ENCODE peak calls at places on chromosomes 1 and 21, in nine cellular contexts. H, N, T, C, S, Q, J, D and L are unnamed samples.

GRCh38 chr1:95731466-95731865 is 497.5 kb downstream of the RWDD3 start:
- DNase-seq in H (no peak), N (no peak), T (no peak), C (no peak), S (no peak), Q (no peak), J (no peak), D (no peak), L (no peak)

GRCh38 chr1:100502052-100502792 is 35.7 kb upstream of the GPR88 start:
- DNase-seq in H (no peak), N (no peak), T (no peak), C (no peak), S (no peak), Q (no peak), J (no peak), D (peak), L (no peak)

GRCh38 chr1:85363526-85363925 is 87.1 kb upstream of the BCL10 start:
- DNase-seq in H (no peak), N (no peak), T (no peak), C (no peak), S (no peak), Q (no peak), J (no peak), D (no peak), L (no peak)

GRCh38 chr1:110555807-110556470 is 37.0 kb upstream of the KCNA10 start:
- DNase-seq in H (no peak), N (peak), T (no peak), C (no peak), S (peak), Q (peak), J (no peak), D (no peak), L (peak)

GRCh38 chr1:89945852-89946476 is 48.9 kb upstream of the ZNF326 start:
- DNase-seq in H (no peak), N (no peak), T (no peak), C (no peak), S (no peak), Q (no peak), J (no peak), D (no peak), L (no peak)

GRCh38 chr1:18203645-18204044 is 96.0 kb downstream of the IGSF21 start:
- DNase-seq in H (no peak), N (no peak), T (no peak), C (no peak), S (no peak), Q (no peak), J (no peak), D (no peak), L (no peak)

GRCh38 chr1:1460540-1461130 is 10.9 kb upstream of the ATAD3B start:
- DNase-seq in H (no peak), N (no peak), T (no peak), C (no peak), S (no peak), Q (no peak), J (no peak), D (no peak), L (no peak)

GRCh38 chr1:213166868-213167267 is 115.8 kb downstream of the RPS6KC1 start:
- DNase-seq in H (no peak), N (no peak), T (no peak), C (no peak), S (no peak), Q (no peak), J (no peak), D (no peak), L (no peak)

GRCh38 chr1:205791568-205792180 is 16.4 kb upstream of the RAB29 start:
- DNase-seq in H (peak), N (peak), T (no peak), C (peak), S (peak), Q (peak), J (peak), D (peak), L (peak)

GRCh38 chr1:46718340-46718726 is 581 bp downstream of the EFCAB14 start:
- DNase-seq in H (no peak), N (no peak), T (no peak), C (no peak), S (no peak), Q (no peak), J (no peak), D (no peak), L (no peak)

GRCh38 chr1:161180643-161181042 is 3.3 kb upstream of the B4GALT3 start:
- DNase-seq in H (peak), N (no peak), T (no peak), C (no peak), S (no peak), Q (no peak), J (no peak), D (peak), L (no peak)

DNA sequence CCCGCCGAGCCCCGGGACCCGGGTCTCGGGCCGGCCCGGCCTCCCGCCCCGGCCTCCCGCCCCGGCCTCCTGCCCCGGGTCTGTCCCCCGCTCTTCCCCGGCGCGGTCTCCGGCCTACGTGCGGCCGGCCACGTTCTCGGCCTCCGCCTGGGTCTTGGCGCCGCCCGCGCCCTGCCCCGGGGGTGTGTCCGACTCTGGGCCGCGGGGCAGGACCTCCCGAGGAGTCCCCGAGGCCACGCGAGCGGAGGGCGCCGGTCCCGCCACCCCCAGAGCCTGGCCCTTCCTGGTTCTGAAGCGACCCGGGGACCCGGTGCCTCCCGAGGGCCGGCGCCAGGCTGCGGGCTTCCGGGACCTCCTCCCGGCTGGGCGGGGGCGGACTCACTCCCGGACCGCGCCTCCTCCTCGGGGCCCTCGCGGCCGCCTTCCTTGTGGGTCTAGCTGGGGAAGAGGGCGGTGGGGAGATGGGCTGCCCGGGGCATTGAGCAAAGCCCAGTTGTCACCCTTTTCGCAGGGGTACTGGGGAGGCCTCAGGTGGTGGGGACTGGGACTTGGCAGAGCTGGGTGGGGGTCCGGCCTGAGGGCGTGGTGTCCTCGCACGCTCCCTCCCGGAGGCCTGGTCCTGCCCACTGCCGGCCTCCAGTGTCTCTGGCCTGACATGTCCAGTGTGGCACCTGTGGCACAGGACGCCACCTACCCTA is 558 bp downstream of the PFKL start:
- DNase-seq in H (peak), N (no peak), T (peak), C (peak), S (peak), Q (peak), J (peak), D (peak), L (peak)
- TF ChIP-seq POLR2A in H (no peak), N (peak), T (no peak), C (peak), S (peak), Q (no peak), J (no peak), D (no peak), L (no peak)

GRCh38 chr1:98387701-98388100 is 273.8 kb upstream of the SNX7 start:
- DNase-seq in H (no peak), N (no peak), T (no peak), C (no peak), S (no peak), Q (no peak), J (no peak), D (no peak), L (no peak)
- H3K4me3 ChIP-seq in H (no peak), N (no peak), T (no peak), C (no peak), S (no peak), Q (no peak), J (no peak), D (no peak), L (no peak)

GRCh38 chr1:58573705-58574591 is 3.1 kb downstream of the TACSTD2 start:
- DNase-seq in H (no peak), N (no peak), T (no peak), C (no peak), S (no peak), Q (no peak), J (peak), D (no peak), L (no peak)
- TF ChIP-seq POLR2A in H (no peak), N (no peak), T (no peak), C (no peak), S (no peak), Q (no peak), J (no peak), D (no peak), L (no peak)

GRCh38 chr1:243349128-243349527 is 93.3 kb downstream of the SDCCAG8 start:
- DNase-seq in H (no peak), N (no peak), T (no peak), C (no peak), S (no peak), Q (no peak), J (no peak), D (no peak), L (no peak)
- H3K4me3 ChIP-seq in H (no peak), N (no peak), T (no peak), C (no peak), S (no peak), Q (no peak), J (no peak), D (no peak), L (no peak)

DNA sequence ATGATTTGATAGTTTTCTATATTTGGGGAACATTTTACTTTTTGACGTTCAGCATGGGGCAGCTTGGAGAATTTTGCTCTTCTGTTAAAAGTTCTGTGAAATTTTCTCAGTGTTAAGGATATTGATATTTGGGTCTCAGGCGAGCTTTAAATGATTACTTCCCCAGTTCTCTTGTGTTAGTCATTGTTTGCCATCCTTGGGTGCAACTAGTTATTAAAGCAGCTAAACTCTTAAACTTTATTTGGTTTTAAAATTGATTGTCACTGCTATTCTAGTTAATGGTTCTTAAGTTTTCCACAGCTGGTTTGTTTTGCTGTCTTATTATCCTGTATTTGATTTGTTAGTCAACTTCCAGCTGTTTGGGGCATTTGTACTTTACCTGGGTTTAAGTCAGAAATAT is 9.0 kb downstream of the COG2 start:
- DNase-seq in H (no peak), N (no peak), T (no peak), C (no peak), S (no peak), Q (no peak), J (no peak), D (no peak), L (no peak)
- TF ChIP-seq POLR2A in H (no peak), N (no peak), T (no peak), C (no peak), S (no peak), Q (no peak), J (no peak), D (no peak), L (no peak)

DNA sequence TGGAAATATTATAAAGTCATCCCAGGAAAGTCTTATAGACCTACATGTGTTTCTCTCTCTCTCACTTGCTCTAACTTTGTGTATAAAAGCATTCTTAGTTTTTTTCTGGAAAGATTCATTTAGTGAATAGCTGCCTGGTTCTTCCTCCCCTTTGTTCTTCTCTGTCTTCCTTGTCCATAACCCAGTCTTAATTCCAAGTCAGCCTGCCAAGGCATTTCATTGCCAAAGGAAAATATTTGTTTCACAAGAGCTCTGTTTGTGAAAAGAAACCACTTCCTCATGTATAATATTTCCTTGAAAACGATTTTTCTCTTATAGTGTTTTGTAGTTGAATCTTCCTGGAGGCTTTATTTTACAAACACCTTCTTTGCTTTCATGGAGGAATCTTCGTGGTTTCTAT is 427.0 kb downstream of the ADGRL2 start:
- DNase-seq in H (peak), N (no peak), T (peak), C (no peak), S (no peak), Q (no peak), J (no peak), D (no peak), L (no peak)
- H3K4me3 ChIP-seq in H (no peak), N (no peak), T (no peak), C (no peak), S (no peak), Q (no peak), J (no peak), D (no peak), L (no peak)

GRCh38 chr1:75723989-75724471 is 479 bp upstream of the ACADM start:
- DNase-seq in H (peak), N (peak), T (peak), C (peak), S (peak), Q (peak), J (peak), D (peak), L (peak)

GRCh38 chr1:75725256-75725655 is 747 bp downstream of the ACADM start:
- DNase-seq in H (peak), N (no peak), T (no peak), C (no peak), S (no peak), Q (no peak), J (no peak), D (no peak), L (no peak)

GRCh38 chr1:75725861-75726361 is 1.4 kb downstream of the ACADM start:
- DNase-seq in H (peak), N (no peak), T (no peak), C (peak), S (no peak), Q (no peak), J (peak), D (no peak), L (no peak)

GRCh38 chr1:75722966-75723365 is 1.5 kb upstream of the ACADM start:
- DNase-seq in H (no peak), N (no peak), T (no peak), C (no peak), S (no peak), Q (no peak), J (no peak), D (no peak), L (no peak)

DNA sequence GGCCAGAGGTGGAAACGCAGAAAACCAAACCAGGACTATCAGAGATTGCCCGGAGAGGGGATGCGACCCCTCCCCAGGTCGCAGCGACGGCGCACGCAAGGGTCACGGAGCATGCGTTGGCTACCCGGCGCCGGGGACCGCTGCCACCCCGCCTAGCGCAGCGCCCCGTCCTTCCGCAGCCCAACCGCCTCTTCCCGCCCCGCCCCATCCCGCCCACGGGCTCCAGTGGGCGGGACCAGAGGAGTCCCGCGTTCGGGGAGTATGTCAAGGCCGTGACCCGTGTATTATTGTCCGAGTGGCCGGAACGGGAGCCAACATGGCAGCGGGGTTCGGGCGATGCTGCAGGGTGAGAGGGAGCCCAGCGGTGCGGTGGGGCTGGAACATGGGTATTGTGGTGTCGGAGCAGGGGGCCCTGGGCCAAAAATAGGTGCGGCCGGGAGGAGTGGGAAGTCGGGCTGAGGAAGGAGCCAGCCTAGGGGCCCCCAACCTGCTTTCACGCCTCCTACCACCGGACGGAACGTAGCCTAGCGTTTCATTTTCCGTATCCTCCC is at the start of gene ACADM:
- DNase-seq in H (peak), N (peak), T (peak), C (peak), S (peak), Q (peak), J (peak), D (peak), L (peak)
- TF ChIP-seq POLR2A in H (peak), N (peak), T (no peak), C (peak), S (peak), Q (peak), J (peak), D (peak), L (no peak)